ENCODE peak calls at places on chromosomes 4 and X, in seven cellular contexts. P is mesendoderm, A is H9, J is IMR-90, B is neuronal stem cell, H is mesenchymal stem cell, O is trophoblast cell. W is an unnamed sample.

GRCh38 chr4:39051454-39051853 is 10.6 kb upstream of the KLHL5 start:
- DNase-seq in P (no peak), A (no peak), J (no peak), B (no peak), H (no peak), O (no peak), W (no peak)

GRCh38 chr4:20512980-20513379 is 187.3 kb upstream of the PACRGL start:
- DNase-seq in P (no peak), A (no peak), J (no peak), B (no peak), H (no peak), O (no peak), W (no peak)

GRCh38 chr4:154491341-154491679 is 289 bp downstream of the DCHS2 start:
- DNase-seq in P (peak), A (no peak), J (peak), B (no peak), H (peak), O (no peak), W (no peak)

GRCh38 chrX:46849933-46850332 is 13.1 kb downstream of the RP2 start:
- DNase-seq in P (no peak), A (no peak), J (peak), B (no peak), H (peak), O (no peak), W (no peak)

GRCh38 chr4:40525811-40526598 is 103.7 kb downstream of the RBM47 start:
- DNase-seq in P (peak), A (peak), J (peak), B (no peak), H (peak), O (peak), W (peak)

GRCh38 chr4:82579932-82580331 is 18.1 kb upstream of the TMEM150C start:
- DNase-seq in P (no peak), A (no peak), J (no peak), B (no peak), H (no peak), O (no peak), W (no peak)

GRCh38 chr4:19214591-19214990 is 1037.1 kb upstream of the SLIT2 start:
- DNase-seq in P (no peak), A (no peak), J (peak), B (no peak), H (peak), O (no peak), W (no peak)

GRCh38 chr4:1989533-1990347 is 19.0 kb downstream of the NELFA start:
- DNase-seq in P (no peak), A (no peak), J (no peak), B (no peak), H (no peak), O (no peak), W (no peak)

GRCh38 chr4:39020130-39020529 is 12.1 kb downstream of the TMEM156 start:
- DNase-seq in P (no peak), A (no peak), J (peak), B (no peak), H (no peak), O (peak), W (no peak)

GRCh38 chrX:140034916-140035315 is 69.6 kb upstream of the CXorf66 start:
- DNase-seq in P (peak), A (no peak), J (no peak), B (no peak), H (no peak), O (peak), W (no peak)

GRCh38 chr4:54879576-54879975 is 221.8 kb downstream of the KIT start:
- DNase-seq in P (peak), A (no peak), J (peak), B (no peak), H (peak), O (no peak), W (no peak)

GRCh38 chr4:30839583-30840520 is 119.7 kb downstream of the PCDH7 start:
- DNase-seq in P (peak), A (no peak), J (peak), B (no peak), H (peak), O (no peak), W (no peak)

GRCh38 chr4:158496030-158496741 is 25.5 kb upstream of the RXFP1 start:
- DNase-seq in P (peak), A (peak), J (no peak), B (peak), H (no peak), O (peak), W (peak)

GRCh38 chrX:50813843-50814661 is at the start of gene SHROOM4:
- DNase-seq in P (peak), A (peak), J (peak), B (peak), H (peak), O (peak), W (peak)

GRCh38 chr4:17869327-17869726 is 58.5 kb downstream of the NCAPG start:
- DNase-seq in P (no peak), A (no peak), J (peak), B (no peak), H (peak), O (no peak), W (no peak)

GRCh38 chrX:17020371-17020770 is 73.9 kb downstream of the REPS2 start:
- DNase-seq in P (no peak), A (no peak), J (no peak), B (no peak), H (no peak), O (no peak), W (no peak)

GRCh38 chrX:129763666-129764065 is 16.1 kb upstream of the SASH3 start:
- DNase-seq in P (no peak), A (no peak), J (no peak), B (no peak), H (no peak), O (no peak), W (no peak)

GRCh38 chr4:118954246-118954645 is 65.6 kb downstream of the SYNPO2 start:
- DNase-seq in P (no peak), A (no peak), J (peak), B (no peak), H (peak), O (no peak), W (no peak)

GRCh38 chr4:6307230-6307629 is 37.6 kb downstream of the WFS1 start:
- DNase-seq in P (no peak), A (no peak), J (no peak), B (no peak), H (no peak), O (no peak), W (no peak)

GRCh38 chrX:16573781-16574180 is 76.2 kb upstream of the S100G start:
- DNase-seq in P (peak), A (no peak), J (peak), B (no peak), H (peak), O (peak), W (no peak)

GRCh38 chr4:115360441-115360840 is 247.0 kb upstream of the NDST4 start:
- DNase-seq in P (no peak), A (no peak), J (no peak), B (no peak), H (peak), O (peak), W (no peak)

GRCh38 chr4:183241322-183241640 is 78.8 kb downstream of the CLDN22 start:
- DNase-seq in P (peak), A (no peak), J (peak), B (no peak), H (peak), O (peak), W (no peak)

GRCh38 chrX:55778322-55778721 is 60.8 kb downstream of the RRAGB start:
- DNase-seq in P (peak), A (no peak), J (peak), B (no peak), H (peak), O (peak), W (no peak)

GRCh38 chr4:73523126-73523525 is 41.6 kb downstream of the AFM start:
- DNase-seq in P (peak), A (no peak), J (no peak), B (no peak), H (no peak), O (no peak), W (no peak)

DNA sequence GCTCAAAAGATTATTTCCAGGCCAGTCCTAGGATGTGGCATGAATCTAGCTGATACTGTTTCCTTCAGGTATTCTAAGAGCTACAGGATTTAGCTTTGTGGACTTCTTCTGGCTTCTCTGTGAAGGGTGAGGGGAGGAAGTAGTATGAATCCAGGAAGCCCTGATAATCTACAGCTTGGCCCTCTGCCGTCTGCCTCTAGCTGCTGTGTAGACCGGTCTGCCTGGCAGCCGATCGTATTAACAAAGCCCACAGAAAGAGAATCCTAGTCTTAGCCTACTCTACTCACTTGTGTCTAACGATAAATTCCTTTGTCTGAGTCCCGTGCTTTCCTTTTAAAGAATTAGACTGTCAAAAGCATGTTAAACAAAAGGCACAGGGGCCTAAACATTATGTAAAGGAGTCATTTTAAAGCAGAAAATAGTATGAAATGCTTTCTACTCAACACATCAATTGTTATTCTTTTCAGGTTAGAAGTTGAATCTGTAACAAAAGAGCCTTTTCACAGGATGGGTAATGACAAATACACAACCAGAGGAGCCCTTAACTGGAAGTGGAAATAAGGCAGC is 48.8 kb upstream of the UCP1 start:
- DNase-seq in P (no peak), A (no peak), J (no peak), B (no peak), H (no peak), O (no peak), W (no peak)
- H4K8ac ChIP-seq in P (no peak), A (no peak), J (no peak), B (no peak), H (no peak), O (no peak), W (no peak)

DNA sequence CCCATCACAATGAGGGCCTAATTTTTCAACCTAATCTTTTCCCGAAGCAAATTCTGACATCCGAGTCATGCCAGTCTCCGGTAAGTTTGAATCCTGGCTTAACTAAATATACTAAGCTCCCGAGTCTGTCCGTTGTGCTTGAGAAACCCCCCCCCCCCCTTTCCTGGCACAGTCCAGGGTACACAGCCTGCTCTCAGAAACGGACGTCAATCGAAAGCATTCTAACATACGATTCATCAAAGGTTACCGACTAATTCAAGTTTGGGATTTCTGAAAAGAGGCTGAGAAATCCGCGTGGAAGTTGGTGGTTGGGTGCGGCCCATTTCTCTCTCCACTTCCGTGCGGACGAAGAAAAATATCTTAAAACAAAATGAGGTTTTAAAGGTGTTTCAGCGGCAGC is 616 bp downstream of the SDAD1 start:
- DNase-seq in P (no peak), A (no peak), J (peak), B (no peak), H (peak), O (peak), W (no peak)
- H4K8ac ChIP-seq in P (no peak), A (no peak), J (peak), B (no peak), H (no peak), O (peak), W (peak)

GRCh38 chrX:633655-634305 is 3.2 kb downstream of the SHOX start:
- DNase-seq in P (no peak), A (no peak), J (no peak), B (no peak), H (no peak), O (no peak), W (no peak)

GRCh38 chrX:636971-637659 is 6.5 kb downstream of the SHOX start:
- DNase-seq in P (no peak), A (no peak), J (no peak), B (no peak), H (no peak), O (no peak), W (no peak)

GRCh38 chrX:634306-634958 is 3.8 kb downstream of the SHOX start:
- DNase-seq in P (no peak), A (peak), J (no peak), B (no peak), H (no peak), O (no peak), W (peak)

GRCh38 chrX:637660-638481 is 7.3 kb downstream of the SHOX start:
- DNase-seq in P (no peak), A (no peak), J (no peak), B (no peak), H (no peak), O (no peak), W (no peak)

GRCh38 chrX:635428-636192 is 5.0 kb downstream of the SHOX start:
- DNase-seq in P (peak), A (peak), J (no peak), B (no peak), H (no peak), O (no peak), W (no peak)
- H4K8ac ChIP-seq in P (no peak), A (no peak), J (no peak), B (no peak), H (no peak), O (no peak), W (no peak)

DNA sequence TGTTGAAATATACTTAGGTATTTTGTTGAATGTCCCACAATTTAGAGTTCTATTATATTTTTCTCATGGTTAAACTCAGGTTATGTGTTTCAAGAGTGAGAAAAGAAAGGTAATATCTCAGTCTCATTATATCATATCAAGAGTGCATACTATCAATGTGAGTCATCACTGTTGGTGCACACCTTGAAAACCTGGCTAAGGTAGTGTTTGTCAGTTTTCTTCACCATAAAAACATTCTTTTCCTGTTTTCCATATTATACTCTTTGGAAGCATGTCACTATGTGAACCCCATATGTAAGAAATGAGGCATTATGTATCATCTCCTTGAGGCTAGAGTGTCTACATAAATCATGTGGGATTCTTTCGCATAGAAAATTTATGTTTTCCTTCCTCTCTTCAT is 307.6 kb upstream of the CTSO start:
- DNase-seq in P (no peak), A (no peak), J (no peak), B (no peak), H (no peak), O (no peak), W (no peak)
- H4K8ac ChIP-seq in P (no peak), A (no peak), J (no peak), B (no peak), H (no peak), O (no peak), W (no peak)

GRCh38 chr4:7778524-7779193 is 161.0 kb downstream of the AFAP1 start:
- DNase-seq in P (no peak), A (no peak), J (peak), B (no peak), H (peak), O (no peak), W (no peak)

GRCh38 chr4:7775396-7775795 is 164.3 kb downstream of the AFAP1 start:
- DNase-seq in P (no peak), A (no peak), J (no peak), B (no peak), H (no peak), O (no peak), W (no peak)

GRCh38 chr4:7779194-7779768 is 160.4 kb downstream of the AFAP1 start:
- DNase-seq in P (no peak), A (no peak), J (peak), B (no peak), H (no peak), O (no peak), W (no peak)

GRCh38 chr4:7777871-7778523 is 161.7 kb downstream of the AFAP1 start:
- DNase-seq in P (no peak), A (no peak), J (no peak), B (no peak), H (no peak), O (no peak), W (no peak)

GRCh38 chr4:7777017-7777710 is 162.5 kb downstream of the AFAP1 start:
- DNase-seq in P (no peak), A (no peak), J (no peak), B (no peak), H (no peak), O (no peak), W (no peak)
- H4K8ac ChIP-seq in P (no peak), A (no peak), J (no peak), B (no peak), H (no peak), O (no peak), W (no peak)

DNA sequence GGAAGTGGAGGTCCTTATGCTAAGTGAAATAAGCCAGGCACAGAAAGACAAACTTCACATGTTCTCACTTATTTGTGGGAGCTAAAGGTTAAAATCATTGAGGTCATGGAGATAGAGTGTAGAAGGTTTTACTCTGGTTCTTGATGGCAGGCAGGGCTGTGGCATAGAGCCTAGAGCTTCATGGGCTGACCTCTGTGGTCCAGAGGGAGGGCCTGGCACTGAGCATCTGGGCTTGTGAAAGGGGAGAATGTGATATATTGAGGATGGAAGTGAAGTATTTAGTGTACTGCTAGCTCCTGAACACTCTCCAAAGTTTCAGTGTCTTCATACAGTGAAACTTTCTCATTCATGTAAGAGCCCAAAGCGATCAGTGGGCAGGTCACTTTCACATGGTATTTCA is 71.3 kb upstream of the ANXA3 start:
- DNase-seq in P (no peak), A (no peak), J (no peak), B (no peak), H (no peak), O (no peak), W (no peak)
- H4K8ac ChIP-seq in P (no peak), A (no peak), J (peak), B (no peak), H (no peak), O (no peak), W (no peak)